ENCODE peak calls at places on chromosome X, in five cellular contexts. A is ELR; B is CD8-positive, alpha-beta T cell; R is K562; E is activated B cell treated with CpG ODN at 0.5 μM for 24 hours. D is an unnamed sample.

GRCh38 chrX:1717326-1717725 is 102.5 kb downstream of the ASMT start:
- DNase-seq in A (no peak), B (no peak), R (no peak), E (no peak), D (no peak)

GRCh38 chrX:44872319-44872816 is 620 bp upstream of the KDM6A start:
- DNase-seq in A (peak), B (no peak), R (peak), E (peak), D (no peak)

GRCh38 chrX:38882894-38883620 is 81.8 kb downstream of the MID1IP1 start:
- DNase-seq in A (peak), B (no peak), R (no peak), E (no peak), D (no peak)

GRCh38 chrX:153477039-153477438 is 6.7 kb upstream of the HAUS7 start:
- DNase-seq in A (peak), B (no peak), R (no peak), E (no peak), D (no peak)

GRCh38 chrX:48939417-48940228 is 17.8 kb downstream of the OTUD5 start:
- DNase-seq in A (no peak), B (peak), R (no peak), E (no peak), D (no peak)

GRCh38 chrX:11672213-11672612 is 6.5 kb upstream of the ARHGAP6 start:
- DNase-seq in A (no peak), B (no peak), R (no peak), E (no peak), D (no peak)

GRCh38 chrX:38379088-38379487 is 26.7 kb downstream of the OTC start:
- DNase-seq in A (no peak), B (no peak), R (no peak), E (no peak), D (no peak)

GRCh38 chrX:112913807-112914206 is 73.2 kb upstream of the AMOT start:
- DNase-seq in A (no peak), B (no peak), R (no peak), E (no peak), D (no peak)

GRCh38 chrX:6644411-6644810 is 109.5 kb upstream of the VCX3A start:
- DNase-seq in A (no peak), B (no peak), R (no peak), E (no peak), D (no peak)

GRCh38 chrX:21741869-21742701 is 15.8 kb downstream of the SMPX start:
- DNase-seq in A (no peak), B (no peak), R (no peak), E (no peak), D (no peak)

GRCh38 chrX:103585421-103586313 is at the start of gene TCEAL4:
- DNase-seq in A (peak), B (peak), R (peak), E (peak), D (no peak)

GRCh38 chrX:136258951-136259350 is 7.8 kb upstream of the MAP7D3 start:
- DNase-seq in A (no peak), B (no peak), R (no peak), E (no peak), D (no peak)

GRCh38 chrX:48918303-48918643 is 551 bp downstream of the PIM2 start:
- DNase-seq in A (no peak), B (no peak), R (no peak), E (no peak), D (no peak)

GRCh38 chrX:68685722-68686683 is 38.5 kb downstream of the STARD8 start:
- DNase-seq in A (peak), B (no peak), R (peak), E (no peak), D (no peak)

GRCh38 chrX:56920338-56920997 is 74.9 kb downstream of the SPIN3 start:
- DNase-seq in A (no peak), B (no peak), R (no peak), E (no peak), D (no peak)

GRCh38 chrX:97524997-97525396 is 641.3 kb downstream of the RPA4 start:
- DNase-seq in A (peak), B (no peak), R (no peak), E (no peak), D (no peak)

D was measured in non-pigmented ciliary epithelial cell.